ENCODE peak calls at places on chromosomes 2 and 18, in eight cellular contexts. I is iPS DF 19.7; V is NCI-H1694; M is CD8-positive, alpha-beta memory T cell; J is NCI-H1105; O is GM23248; F is stimulated activated CD8-positive, alpha-beta memory T cell treated with anti-CD3 and anti-CD28 coated beads, Interleukin-4, amount 100 ng/mL, for 4 hours; P is left cardiac atrium. L is an unnamed sample.

GRCh38 chr2:154720642-154721041 is 22.1 kb downstream of the KCNJ3 start:
- DNase-seq in I (no peak), V (no peak), M (no peak), J (no peak), O (no peak), F (no peak), P (no peak), L (peak)

GRCh38 chr2:162072181-162072702 is 1.8 kb downstream of the DPP4 start:
- DNase-seq in I (no peak), V (no peak), M (no peak), J (no peak), O (peak), F (no peak), P (no peak), L (peak)

GRCh38 chr2:172540421-172540820 is 15.5 kb upstream of the PDK1 start:
- DNase-seq in I (no peak), V (no peak), M (no peak), J (no peak), O (peak), F (no peak), P (no peak), L (no peak)

GRCh38 chr2:65835975-65836549 is 403.7 kb upstream of the SPRED2 start:
- DNase-seq in I (no peak), V (no peak), M (no peak), J (no peak), O (no peak), F (no peak), P (no peak), L (no peak)

GRCh38 chr2:224836263-224836662 is 120.1 kb upstream of the CCDC195 start:
- DNase-seq in I (no peak), V (no peak), M (no peak), J (no peak), O (peak), F (no peak), P (no peak), L (no peak)

GRCh38 chr2:172613035-172613434 is 57.1 kb downstream of the PDK1 start:
- DNase-seq in I (no peak), V (no peak), M (no peak), J (no peak), O (no peak), F (no peak), P (no peak), L (peak)

GRCh38 chr2:63801455-63801854 is 40.2 kb upstream of the UGP2 start:
- DNase-seq in I (no peak), V (no peak), M (no peak), J (no peak), O (no peak), F (no peak), P (no peak), L (no peak)

GRCh38 chr2:45776160-45776955 is 124.9 kb downstream of the PRKCE start:
- DNase-seq in I (no peak), V (no peak), M (no peak), J (no peak), O (peak), F (no peak), P (no peak), L (peak)

GRCh38 chr2:102771114-102771513 is 9.3 kb downstream of the TMEM182 start:
- DNase-seq in I (no peak), V (no peak), M (no peak), J (no peak), O (no peak), F (no peak), P (no peak), L (peak)

GRCh38 chr2:183001948-183002347 is 36.3 kb downstream of the NCKAP1 start:
- DNase-seq in I (no peak), V (no peak), M (no peak), J (no peak), O (no peak), F (no peak), P (no peak), L (no peak)

GRCh38 chr18:77013777-77014525 is 118.6 kb downstream of the MBP start:
- DNase-seq in I (no peak), V (no peak), M (no peak), J (no peak), O (no peak), F (no peak), P (peak), L (no peak)

GRCh38 chr2:213150315-213150951 is 979 bp downstream of the IKZF2 start:
- DNase-seq in I (peak), V (no peak), M (no peak), J (no peak), O (peak), F (no peak), P (peak), L (peak)

GRCh38 chr2:96423866-96424265 is 81.3 kb downstream of the NEURL3 start:
- DNase-seq in I (no peak), V (no peak), M (no peak), J (no peak), O (peak), F (no peak), P (no peak), L (peak)

GRCh38 chr2:232528746-232529445 is 2.9 kb downstream of the CHRND start:
- DNase-seq in I (no peak), V (no peak), M (no peak), J (no peak), O (peak), F (no peak), P (peak), L (no peak)

GRCh38 chr2:238847841-238848565 is at the start of gene TWIST2:
- DNase-seq in I (no peak), V (no peak), M (no peak), J (peak), O (peak), F (no peak), P (peak), L (peak)

GRCh38 chr2:31286961-31287550 is 53.1 kb downstream of the EHD3 start:
- DNase-seq in I (no peak), V (no peak), M (no peak), J (no peak), O (peak), F (no peak), P (no peak), L (no peak)

GRCh38 chr2:24945907-24946306 is 25.8 kb downstream of the DNAJC27 start:
- DNase-seq in I (no peak), V (no peak), M (no peak), J (no peak), O (peak), F (no peak), P (no peak), L (no peak)

GRCh38 chr18:79299711-79300110 is 96.0 kb upstream of the NFATC1 start:
- DNase-seq in I (no peak), V (no peak), M (no peak), J (no peak), O (no peak), F (no peak), P (no peak), L (no peak)

GRCh38 chr18:8742382-8743361 is 37.3 kb downstream of the MTCL1 start:
- DNase-seq in I (no peak), V (no peak), M (peak), J (no peak), O (peak), F (no peak), P (no peak), L (no peak)

GRCh38 chr2:121665504-121665903 is 16.2 kb upstream of the CLASP1 start:
- DNase-seq in I (no peak), V (no peak), M (no peak), J (no peak), O (peak), F (no peak), P (no peak), L (no peak)

GRCh38 chr2:100833330-100833729 is 13.4 kb downstream of the NPAS2 start:
- DNase-seq in I (no peak), V (no peak), M (no peak), J (no peak), O (no peak), F (no peak), P (no peak), L (no peak)

GRCh38 chr2:46277470-46278190 is 19.6 kb upstream of the EPAS1 start:
- DNase-seq in I (no peak), V (no peak), M (no peak), J (no peak), O (peak), F (no peak), P (peak), L (no peak)

GRCh38 chr2:83221258-83221657 is 1237.8 kb downstream of the SUCLG1 start:
- DNase-seq in I (no peak), V (no peak), M (no peak), J (no peak), O (peak), F (no peak), P (no peak), L (peak)

GRCh38 chr2:138267161-138267901 is 234.2 kb upstream of the SPOPL start:
- DNase-seq in I (no peak), V (no peak), M (no peak), J (no peak), O (peak), F (no peak), P (no peak), L (peak)

GRCh38 chr2:70986499-70987189 is 8.0 kb downstream of the TEX261 start:
- DNase-seq in I (no peak), V (no peak), M (no peak), J (no peak), O (no peak), F (no peak), P (no peak), L (no peak)

GRCh38 chr2:217289909-217290283 is 430.0 kb upstream of the TNP1 start:
- DNase-seq in I (no peak), V (no peak), M (no peak), J (no peak), O (peak), F (no peak), P (no peak), L (peak)

GRCh38 chr2:238986491-238987351 is 138.8 kb downstream of the TWIST2 start:
- DNase-seq in I (no peak), V (no peak), M (no peak), J (no peak), O (no peak), F (no peak), P (no peak), L (no peak)

L was measured in astrocyte.